ENCODE peak calls at places on chromosomes 7 and 10, in five cellular contexts. P is ACHN, Q is fibroblast of pulmonary artery, F is kidney, H is GM23248. A is an unnamed sample.

GRCh38 chr7:82017334-82017943 is 247.6 kb upstream of the HGF start:
- DNase-seq in P (peak; percentile 65), Q (peak; percentile 75), F (no peak), H (peak; percentile 63), A (no peak)

GRCh38 chr10:728603-729002 is 39.1 kb upstream of the DIP2C start:
- DNase-seq in P (no peak), Q (no peak), F (no peak), H (no peak), A (no peak)

GRCh38 chr10:76582536-76582935 is 1055.1 kb downstream of the KCNMA1 start:
- DNase-seq in P (no peak), Q (peak; percentile 32), F (no peak), H (peak; percentile 20), A (no peak)

GRCh38 chr10:43960981-43961380 is 312.3 kb upstream of the ZNF32 start:
- DNase-seq in P (no peak), Q (no peak), F (no peak), H (no peak), A (no peak)

GRCh38 chr7:144032985-144033384 is 15.8 kb upstream of the OR2A5 start:
- DNase-seq in P (no peak), Q (no peak), F (no peak), H (no peak), A (no peak)

GRCh38 chr10:116159197-116159596 is 113.8 kb downstream of the GFRA1 start:
- DNase-seq in P (no peak), Q (no peak), F (no peak), H (no peak), A (no peak)

GRCh38 chr10:29322918-29323317 is 34.0 kb downstream of the LYZL1 start:
- DNase-seq in P (no peak), Q (no peak), F (no peak), H (no peak), A (no peak)

GRCh38 chr7:48337012-48337621 is 165.9 kb downstream of the ABCA13 start:
- DNase-seq in P (peak; percentile 41), Q (peak; percentile 14), F (no peak), H (peak; percentile 37), A (no peak)

GRCh38 chr10:44512345-44513095 is 127.6 kb upstream of the CXCL12 start:
- DNase-seq in P (no peak), Q (no peak), F (no peak), H (no peak), A (no peak)

GRCh38 chr10:125340871-125341270 is 180.5 kb upstream of the CTBP2 start:
- DNase-seq in P (no peak), Q (peak; percentile 2), F (no peak), H (peak; percentile 8), A (no peak)

GRCh38 chr10:99370993-99371392 is 41.8 kb downstream of the CNNM1 start:
- DNase-seq in P (peak; percentile 67), Q (peak; percentile 32), F (no peak), H (peak; percentile 74), A (no peak)

A was measured in keratinocyte.